ENCODE peak calls at places on chromosomes 11 and 22, in six cellular contexts. One of them, this sample, is unnamed.

GRCh38 chr11:122167100-122167499 is 51.1 kb upstream of the BLID start:
- DNase-seq in HepG2: no peak
- DNase-seq in K562: no peak
- DNase-seq in endothelial cell of umbilical vein: peak; percentile 83
- DNase-seq in A549: no peak
- DNase-seq in GM12878: no peak
- DNase-seq in this sample: no peak

GRCh38 chr11:72653616-72654000 is 20.6 kb downstream of the PDE2A start:
- DNase-seq in HepG2: no peak
- DNase-seq in K562: no peak
- DNase-seq in endothelial cell of umbilical vein: no peak
- DNase-seq in A549: no peak
- DNase-seq in GM12878: no peak
- DNase-seq in this sample: peak; percentile 22

GRCh38 chr22:32850591-32851517 is 49.3 kb downstream of the TIMP3 start:
- DNase-seq in HepG2: no peak
- DNase-seq in K562: no peak
- DNase-seq in endothelial cell of umbilical vein: no peak
- DNase-seq in A549: no peak
- DNase-seq in GM12878: no peak
- DNase-seq in this sample: no peak

GRCh38 chr11:68691402-68691784 is 7.0 kb downstream of the GAL start:
- DNase-seq in HepG2: no peak
- DNase-seq in K562: no peak
- DNase-seq in endothelial cell of umbilical vein: no peak
- DNase-seq in A549: no peak
- DNase-seq in GM12878: no peak
- DNase-seq in this sample: no peak

GRCh38 chr11:112965601-112966125 is 4.4 kb downstream of the NCAM1 start:
- DNase-seq in HepG2: no peak
- DNase-seq in K562: no peak
- DNase-seq in endothelial cell of umbilical vein: no peak
- DNase-seq in A549: no peak
- DNase-seq in GM12878: no peak
- DNase-seq in this sample: no peak

GRCh38 chr11:65133724-65134123 is 595 bp downstream of the SYVN1 start:
- DNase-seq in HepG2: no peak
- DNase-seq in K562: no peak
- DNase-seq in endothelial cell of umbilical vein: peak; percentile 40
- DNase-seq in A549: no peak
- DNase-seq in GM12878: no peak
- DNase-seq in this sample: no peak

GRCh38 chr22:48089601-48090331 is 1327.3 kb downstream of the TBC1D22A start:
- DNase-seq in HepG2: no peak
- DNase-seq in K562: peak; percentile 25
- DNase-seq in endothelial cell of umbilical vein: no peak
- DNase-seq in A549: no peak
- DNase-seq in GM12878: no peak
- DNase-seq in this sample: peak; percentile 23

GRCh38 chr11:117230286-117230961 is 1.4 kb downstream of the PCSK7 start:
- DNase-seq in HepG2: no peak
- DNase-seq in K562: no peak
- DNase-seq in endothelial cell of umbilical vein: no peak
- DNase-seq in A549: no peak
- DNase-seq in GM12878: peak; percentile 45
- DNase-seq in this sample: peak; percentile 48

GRCh38 chr11:80638296-80638695 is 1197.5 kb upstream of the TENM4 start:
- DNase-seq in HepG2: no peak
- DNase-seq in K562: no peak
- DNase-seq in endothelial cell of umbilical vein: no peak
- DNase-seq in A549: no peak
- DNase-seq in GM12878: no peak
- DNase-seq in this sample: no peak

GRCh38 chr22:21984793-21985192 is 2.2 kb upstream of the TOP3B start:
- DNase-seq in HepG2: no peak
- DNase-seq in K562: peak; percentile 92
- DNase-seq in endothelial cell of umbilical vein: peak; percentile 37
- DNase-seq in A549: peak; percentile 58
- DNase-seq in GM12878: no peak
- DNase-seq in this sample: peak; percentile 40

GRCh38 chr11:44874284-44874683 is 76.4 kb downstream of the TP53I11 start:
- DNase-seq in HepG2: no peak
- DNase-seq in K562: no peak
- DNase-seq in endothelial cell of umbilical vein: no peak
- DNase-seq in A549: no peak
- DNase-seq in GM12878: no peak
- DNase-seq in this sample: no peak

GRCh38 chr22:42608481-42609361 is 6.0 kb downstream of the POLDIP3 start:
- DNase-seq in HepG2: no peak
- DNase-seq in K562: no peak
- DNase-seq in endothelial cell of umbilical vein: peak; percentile 53
- DNase-seq in A549: no peak
- DNase-seq in GM12878: no peak
- DNase-seq in this sample: no peak

GRCh38 chr11:606245-606644 is 9.5 kb downstream of the IRF7 start:
- DNase-seq in HepG2: no peak
- DNase-seq in K562: no peak
- DNase-seq in endothelial cell of umbilical vein: no peak
- DNase-seq in A549: peak; percentile 50
- DNase-seq in GM12878: no peak
- DNase-seq in this sample: no peak

GRCh38 chr11:607020-607780 is 8.6 kb downstream of the IRF7 start:
- DNase-seq in HepG2: no peak
- DNase-seq in K562: no peak
- DNase-seq in endothelial cell of umbilical vein: no peak
- DNase-seq in A549: no peak
- DNase-seq in GM12878: no peak
- DNase-seq in this sample: no peak

GRCh38 chr11:605286-606129 is 10.2 kb downstream of the IRF7 start:
- DNase-seq in HepG2: no peak
- DNase-seq in K562: no peak
- DNase-seq in endothelial cell of umbilical vein: no peak
- DNase-seq in A549: no peak
- DNase-seq in GM12878: no peak
- DNase-seq in this sample: no peak

GRCh38 chr11:601573-602245 is 14.0 kb downstream of the IRF7 start:
- DNase-seq in HepG2: no peak
- DNase-seq in K562: no peak
- DNase-seq in endothelial cell of umbilical vein: no peak
- DNase-seq in A549: no peak
- DNase-seq in GM12878: no peak
- DNase-seq in this sample: no peak

GRCh38 chr11:603154-603553 is 12.6 kb downstream of the IRF7 start:
- DNase-seq in HepG2: no peak
- DNase-seq in K562: no peak
- DNase-seq in endothelial cell of umbilical vein: no peak
- DNase-seq in A549: no peak
- DNase-seq in GM12878: no peak
- DNase-seq in this sample: no peak
- TF ChIP-seq MYC in HepG2: no peak
- TF ChIP-seq MYC in K562: no peak
- TF ChIP-seq MYC in endothelial cell of umbilical vein: no peak
- TF ChIP-seq MYC in A549: no peak
- TF ChIP-seq MYC in GM12878: no peak
- TF ChIP-seq MYC in this sample: no peak

DNA sequence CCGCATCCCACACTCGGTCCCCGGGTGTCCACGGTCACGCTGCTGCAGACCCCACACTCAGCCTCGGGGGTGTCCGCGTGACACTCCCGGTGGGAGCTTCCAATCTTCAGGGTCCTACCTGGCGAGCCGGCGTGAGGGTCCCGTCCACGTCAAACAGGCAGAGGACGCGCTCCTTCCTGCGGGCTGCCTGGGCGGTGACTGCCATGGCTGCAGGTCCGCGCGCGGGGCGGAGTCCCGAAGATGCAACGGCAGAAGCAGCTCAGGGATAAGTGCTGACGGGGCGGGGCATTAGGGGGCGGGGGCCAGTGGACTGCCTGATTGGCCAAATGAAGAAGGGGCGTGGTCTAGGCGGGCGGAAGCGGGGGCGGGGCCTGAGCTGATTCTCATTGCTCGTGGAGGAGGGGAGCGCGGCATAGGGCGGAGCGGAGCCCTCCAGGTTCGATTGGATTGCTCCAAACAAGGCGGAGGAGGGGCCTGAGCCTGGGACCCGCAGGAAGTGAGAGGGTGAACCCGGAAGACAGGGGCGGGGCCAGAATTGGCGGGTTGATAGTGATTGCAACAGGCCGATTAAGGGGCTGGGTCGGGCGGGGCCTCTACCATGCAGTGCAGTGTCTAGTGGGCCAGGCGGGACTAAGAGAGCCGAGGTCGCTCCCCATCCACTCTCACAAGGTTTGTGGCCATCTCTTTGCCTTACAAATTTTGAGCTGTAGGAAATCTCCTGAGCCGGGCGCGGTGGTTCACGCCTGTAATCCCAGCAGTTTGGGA is at the start of gene PMM1:
- DNase-seq in HepG2: peak; percentile 98
- DNase-seq in K562: peak; percentile 98
- DNase-seq in endothelial cell of umbilical vein: peak; percentile 100
- DNase-seq in A549: peak; percentile 99
- DNase-seq in GM12878: peak; percentile 98
- DNase-seq in this sample: peak; percentile 99
- TF ChIP-seq POLR2A in HepG2: peak; percentile 86
- TF ChIP-seq POLR2A in K562: peak; percentile 83
- TF ChIP-seq POLR2A in endothelial cell of umbilical vein: peak; percentile 65
- TF ChIP-seq POLR2A in A549: peak; percentile 72
- TF ChIP-seq POLR2A in GM12878: peak; percentile 96
- TF ChIP-seq POLR2A in this sample: peak; percentile 51

DNA sequence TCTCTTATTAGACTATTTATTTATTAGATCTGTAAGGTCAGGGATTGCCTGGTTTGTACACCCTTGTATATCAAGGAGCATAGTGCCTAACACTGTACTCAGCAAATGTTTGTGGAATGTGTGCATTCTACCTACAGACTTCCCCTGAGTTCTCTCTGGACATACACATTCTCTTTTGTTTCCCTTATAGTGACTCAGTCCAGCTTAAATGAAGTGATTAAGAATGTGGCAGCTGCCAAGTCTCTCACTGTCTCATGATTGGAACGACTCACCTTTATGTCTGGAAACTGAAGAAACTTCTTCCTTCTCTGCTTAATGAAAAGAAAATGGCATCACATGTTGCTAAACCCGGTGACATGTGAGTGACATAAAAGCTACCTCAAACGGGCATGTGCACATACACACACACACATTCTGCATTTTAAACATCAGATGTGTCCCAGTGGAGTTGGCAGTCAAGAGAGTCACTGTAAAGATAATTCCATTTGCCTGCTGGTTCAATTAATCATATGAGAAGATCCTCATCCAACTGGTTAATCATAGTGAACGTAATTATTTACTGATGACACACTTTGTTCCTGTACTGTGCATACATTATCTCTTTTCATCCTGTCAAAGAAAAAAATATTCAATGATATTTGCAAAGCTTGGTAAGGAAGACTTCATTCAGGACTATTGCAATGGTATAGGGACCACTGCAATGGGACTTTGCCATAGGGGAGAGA is 42.8 kb downstream of the GLYAT start:
- DNase-seq in HepG2: no peak
- DNase-seq in K562: no peak
- DNase-seq in endothelial cell of umbilical vein: no peak
- DNase-seq in A549: no peak
- DNase-seq in GM12878: no peak
- DNase-seq in this sample: no peak
- TF ChIP-seq MYC in HepG2: no peak
- TF ChIP-seq MYC in K562: no peak
- TF ChIP-seq MYC in endothelial cell of umbilical vein: no peak
- TF ChIP-seq MYC in A549: no peak
- TF ChIP-seq MYC in GM12878: no peak
- TF ChIP-seq MYC in this sample: no peak

GRCh38 chr11:110092577-110093406 is at the start of gene ZC3H12C:
- DNase-seq in HepG2: peak; percentile 84
- DNase-seq in K562: peak; percentile 83
- DNase-seq in endothelial cell of umbilical vein: peak; percentile 89
- DNase-seq in A549: peak; percentile 87
- DNase-seq in GM12878: no peak
- DNase-seq in this sample: peak; percentile 84
- TF ChIP-seq POLR2A in HepG2: peak; percentile 63
- TF ChIP-seq POLR2A in K562: no peak
- TF ChIP-seq POLR2A in endothelial cell of umbilical vein: peak; percentile 32
- TF ChIP-seq POLR2A in A549: peak; percentile 30
- TF ChIP-seq POLR2A in GM12878: peak; percentile 80
- TF ChIP-seq POLR2A in this sample: no peak

This sample was measured in NB4.